ENCODE peak calls at places on chromosomes 2 and 18, in ten cellular contexts. S is esophagus squamous epithelium, E is PC-9, I is lower lobe of right lung, H is sigmoid colon, J is endothelial cell of umbilical vein, F is heart left ventricle, N is upper lobe of right lung, D is prostate gland, C is A549. P is an unnamed sample.

GRCh38 chr18:62324917-62325805 is at the start of gene TNFRSF11A:
- DNase-seq in I (peak), E (peak), N (peak), S (no peak), C (peak), D (peak), H (no peak), F (peak), J (peak), P (no peak)

GRCh38 chr2:60796573-60797509 is 40.8 kb downstream of the PAPOLG start:
- DNase-seq in F (no peak), S (no peak), H (no peak), I (no peak), C (no peak), J (peak), E (no peak), D (no peak), N (no peak), P (no peak)

GRCh38 chr2:149613712-149614111 is 26.1 kb upstream of the MMADHC start:
- DNase-seq in F (no peak), S (no peak), H (no peak), D (no peak), N (no peak), E (no peak), J (no peak), I (no peak), C (no peak), P (no peak)

GRCh38 chr2:237686659-237687136 is 59.3 kb downstream of the LRRFIP1 start:
- DNase-seq in J (peak), C (no peak), E (no peak), F (no peak), H (peak), I (peak), N (peak), S (no peak), D (no peak), P (no peak)

GRCh38 chr2:9333591-9334171 is 89.6 kb downstream of the ITGB1BP1 start:
- DNase-seq in F (no peak), I (no peak), D (peak), N (no peak), H (peak), C (peak), E (peak), S (no peak), J (peak), P (peak)

GRCh38 chr2:177174456-177174855 is 38.1 kb upstream of the HNRNPA3 start:
- DNase-seq in F (no peak), I (no peak), J (no peak), S (no peak), C (no peak), D (no peak), E (no peak), H (no peak), N (no peak), P (no peak)

GRCh38 chr18:27223570-27224340 is 38.6 kb upstream of the CHST9 start:
- DNase-seq in H (no peak), D (no peak), F (no peak), J (no peak), E (peak), I (no peak), N (no peak), S (no peak), C (no peak), P (no peak)

GRCh38 chr2:240431663-240432424 is 3.6 kb upstream of the GPC1 start:
- DNase-seq in F (no peak), I (peak), E (no peak), S (no peak), C (no peak), H (peak), D (no peak), J (no peak), N (peak), P (no peak)

GRCh38 chr2:20217041-20217970 is 7.6 kb downstream of the SDC1 start:
- DNase-seq in J (no peak), H (no peak), C (no peak), I (peak), S (no peak), D (peak), F (peak), N (peak), E (peak), P (no peak)

GRCh38 chr2:215950009-215950408 is 63.3 kb downstream of the MREG start:
- DNase-seq in N (no peak), D (no peak), S (no peak), F (no peak), C (peak), I (no peak), H (no peak), J (peak), E (peak), P (no peak)

GRCh38 chr2:106124787-106125549 is 69.1 kb downstream of the UXS1 start:
- DNase-seq in S (no peak), C (no peak), I (no peak), F (no peak), H (no peak), D (no peak), N (no peak), J (no peak), E (no peak), P (no peak)

GRCh38 chr2:119240311-119241204 is 16.9 kb downstream of the STEAP3 start:
- DNase-seq in S (no peak), I (peak), N (peak), E (peak), F (peak), D (peak), H (no peak), C (peak), J (no peak), P (no peak)

GRCh38 chr2:12261993-12262680 is 454.6 kb upstream of the TRIB2 start:
- DNase-seq in I (no peak), C (no peak), E (no peak), D (no peak), J (no peak), F (no peak), H (no peak), N (no peak), S (no peak), P (no peak)

GRCh38 chr2:173966274-173967098 is 1.3 kb upstream of the SP3 start:
- DNase-seq in F (no peak), C (peak), N (no peak), E (no peak), D (no peak), H (no peak), S (no peak), J (no peak), I (no peak), P (no peak)

GRCh38 chr18:5630057-5630765 is 86.4 kb upstream of the EPB41L3 start:
- DNase-seq in F (peak), I (peak), C (peak), H (peak), S (no peak), E (no peak), D (peak), N (peak), J (peak), P (peak)

GRCh38 chr18:25433590-25433989 is 81.6 kb upstream of the ZNF521 start:
- DNase-seq in S (no peak), C (no peak), F (no peak), E (no peak), N (no peak), H (no peak), I (no peak), J (no peak), D (no peak), P (no peak)

GRCh38 chr2:20584045-20584636 is 66.8 kb downstream of the HS1BP3 start:
- DNase-seq in D (no peak), S (no peak), J (no peak), I (no peak), F (peak), H (no peak), C (peak), E (peak), N (peak), P (no peak)

GRCh38 chr2:18701981-18702380 is 112.6 kb upstream of the NT5C1B start:
- DNase-seq in J (no peak), C (peak), H (no peak), S (no peak), N (no peak), D (no peak), F (no peak), E (no peak), I (no peak), P (no peak)

GRCh38 chr18:8703181-8703638 is 2.1 kb upstream of the MTCL1 start:
- DNase-seq in H (peak), J (no peak), C (no peak), E (no peak), F (no peak), D (no peak), N (no peak), S (no peak), I (no peak), P (no peak)

GRCh38 chr2:162537651-162538050 is 193.7 kb downstream of the GCA start:
- DNase-seq in I (no peak), F (no peak), S (no peak), C (no peak), D (no peak), E (no peak), J (no peak), H (no peak), N (no peak), P (no peak)

GRCh38 chr2:96816836-96817702 is 1.0 kb downstream of the CNNM3 start:
- DNase-seq in S (no peak), F (no peak), N (no peak), D (no peak), C (no peak), I (no peak), H (no peak), E (peak), J (peak), P (no peak)

GRCh38 chr2:121504316-121504715 is 26.4 kb upstream of the RNU4ATAC start:
- DNase-seq in E (no peak), S (no peak), N (no peak), C (no peak), F (no peak), D (no peak), J (no peak), H (no peak), I (no peak), P (no peak)

DNA sequence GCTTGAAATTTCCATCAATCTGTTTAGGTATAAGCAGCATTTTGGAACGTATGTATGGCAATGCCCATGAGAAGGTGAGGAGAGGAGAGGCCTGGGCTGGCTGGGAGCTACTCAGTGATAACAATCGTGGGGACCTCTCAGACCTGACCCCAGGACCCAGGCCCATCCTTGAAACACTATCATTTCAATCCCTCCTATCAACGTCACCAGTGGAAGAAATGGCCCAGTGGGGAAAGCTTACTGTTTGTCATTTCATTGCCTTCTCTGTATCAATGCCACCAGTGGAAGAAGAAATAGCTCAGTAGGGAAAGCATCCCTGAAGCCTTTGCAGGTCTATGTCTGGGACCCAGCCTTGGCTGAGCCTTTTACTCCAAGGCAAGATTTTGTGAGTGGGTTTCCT is 44.8 kb downstream of the ASB18 start:
- DNase-seq in C (no peak), J (no peak), F (no peak), D (no peak), I (no peak), E (no peak), H (no peak), S (no peak), N (no peak), P (peak)
- H3K4me3 ChIP-seq in C (no peak), J (no peak), F (no peak), D (no peak), I (no peak), E (no peak), H (no peak), S (no peak), N (no peak), P (no peak)

DNA sequence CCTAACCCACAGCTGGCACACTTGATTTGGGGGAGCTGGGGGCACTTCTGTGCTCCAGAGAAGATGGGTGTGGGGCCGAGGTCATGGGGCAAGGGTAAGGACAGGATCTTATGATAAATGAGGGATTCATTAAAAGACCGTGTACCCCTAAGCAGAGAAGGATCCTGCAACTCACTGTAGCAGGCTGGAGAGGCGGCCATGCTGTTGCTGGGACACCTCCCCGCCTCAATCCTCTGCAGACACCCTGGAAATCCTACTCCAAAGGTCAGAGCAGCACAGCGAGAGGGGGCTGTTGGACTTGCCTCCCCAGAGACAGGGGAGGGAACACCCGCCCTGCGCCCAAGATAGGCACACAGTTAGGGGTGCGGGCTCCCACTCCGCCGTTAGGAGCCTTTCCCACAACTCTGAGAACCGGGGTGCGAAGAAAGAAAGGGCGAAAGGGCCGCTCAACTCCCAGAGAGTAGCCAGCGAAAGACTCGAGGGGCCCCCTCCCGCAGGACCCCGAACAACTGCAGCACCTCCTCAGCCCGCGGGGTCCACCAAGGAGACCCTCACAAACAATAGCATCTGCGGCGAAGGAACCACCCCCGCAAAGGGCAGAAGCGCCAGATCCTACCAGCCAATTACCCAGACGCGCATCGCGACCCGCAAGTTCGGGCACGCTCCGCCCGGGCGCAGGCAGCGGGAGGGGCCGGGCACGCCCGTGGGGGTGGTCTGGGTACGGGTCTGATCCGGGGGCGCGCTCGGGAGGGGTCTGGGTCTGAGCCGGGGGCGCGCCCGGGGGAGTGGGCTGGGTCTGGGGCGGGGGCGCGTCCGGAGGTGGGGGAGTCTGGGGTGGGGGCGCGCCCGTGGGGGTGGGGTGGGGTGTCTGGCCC is 1.3 kb downstream of the PARD6G start:
- DNase-seq in J (no peak), N (no peak), D (peak), I (no peak), C (no peak), S (no peak), H (no peak), F (no peak), E (no peak), P (peak)
- H3K27ac ChIP-seq in J (no peak), N (no peak), D (peak), I (no peak), C (no peak), S (peak), H (peak), F (no peak), E (no peak), P (no peak)

GRCh38 chr2:98458667-98459380 is 14.2 kb downstream of the INPP4A start:
- DNase-seq in J (no peak), H (peak), N (no peak), C (no peak), I (no peak), F (no peak), S (no peak), E (no peak), D (no peak), P (no peak)

GRCh38 chr2:98461650-98462049 is 17.0 kb downstream of the INPP4A start:
- DNase-seq in E (no peak), J (no peak), S (no peak), H (peak), D (no peak), I (no peak), F (peak), C (no peak), N (no peak), P (no peak)

GRCh38 chr2:98463081-98463481 is 18.4 kb downstream of the INPP4A start:
- DNase-seq in H (peak), D (no peak), N (no peak), J (no peak), F (no peak), E (no peak), S (no peak), C (no peak), I (no peak), P (no peak)

GRCh38 chr2:98459776-98460175 is 15.1 kb downstream of the INPP4A start:
- DNase-seq in N (no peak), I (no peak), E (peak), D (no peak), S (no peak), H (peak), J (no peak), F (no peak), C (no peak), P (no peak)

DNA sequence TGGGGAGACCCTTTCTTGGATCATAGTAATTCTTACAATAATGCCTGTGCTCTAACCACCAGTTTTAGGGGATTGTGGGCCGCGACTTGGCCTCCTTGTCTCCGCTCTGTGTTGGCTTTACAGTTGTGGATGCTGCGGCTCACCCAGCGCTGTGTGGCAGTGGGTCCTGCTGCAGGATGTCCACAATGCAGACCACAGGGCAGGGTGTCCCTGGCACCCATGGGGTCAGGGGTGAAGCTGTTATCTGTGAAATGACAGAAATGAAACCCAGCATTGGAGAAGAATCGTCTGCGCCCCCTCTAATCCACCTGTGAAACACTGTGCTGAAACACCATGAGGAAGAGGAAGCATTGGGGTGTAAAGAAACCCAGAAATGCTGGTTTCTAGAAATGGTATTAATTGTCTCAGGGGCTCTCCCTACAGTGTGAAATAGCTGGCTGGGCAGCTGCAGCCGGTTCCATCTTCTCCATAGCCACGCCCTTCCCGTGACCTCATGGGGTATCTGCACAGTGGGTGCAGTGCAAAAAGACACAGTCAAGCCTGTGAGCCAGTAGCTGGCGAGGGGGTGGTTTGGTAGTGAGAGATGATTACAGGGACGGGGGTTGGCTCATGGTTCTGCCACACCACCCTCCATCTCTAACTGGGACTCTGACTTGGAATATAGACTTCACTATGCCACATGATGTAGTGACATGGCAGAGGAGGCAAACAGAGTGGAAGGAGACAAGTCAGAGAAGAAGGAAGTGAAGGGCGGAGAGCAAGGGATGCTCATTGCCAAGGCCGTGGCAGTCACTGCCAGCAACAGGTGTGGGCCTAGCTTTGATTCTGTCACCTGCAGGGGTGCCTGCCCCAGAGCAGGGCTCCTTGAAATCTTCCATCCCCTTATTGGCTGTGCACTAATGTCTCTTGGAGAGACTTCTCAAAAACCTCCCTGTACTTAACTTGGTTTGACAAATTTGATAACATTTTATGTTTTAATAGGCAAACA is 16.2 kb downstream of the INPP4A start:
- DNase-seq in S (no peak), D (no peak), H (peak), C (no peak), J (no peak), F (no peak), E (no peak), I (no peak), N (no peak), P (no peak)
- H3K4me3 ChIP-seq in S (no peak), D (no peak), H (no peak), C (no peak), J (no peak), F (no peak), E (no peak), I (no peak), N (no peak), P (no peak)

DNA sequence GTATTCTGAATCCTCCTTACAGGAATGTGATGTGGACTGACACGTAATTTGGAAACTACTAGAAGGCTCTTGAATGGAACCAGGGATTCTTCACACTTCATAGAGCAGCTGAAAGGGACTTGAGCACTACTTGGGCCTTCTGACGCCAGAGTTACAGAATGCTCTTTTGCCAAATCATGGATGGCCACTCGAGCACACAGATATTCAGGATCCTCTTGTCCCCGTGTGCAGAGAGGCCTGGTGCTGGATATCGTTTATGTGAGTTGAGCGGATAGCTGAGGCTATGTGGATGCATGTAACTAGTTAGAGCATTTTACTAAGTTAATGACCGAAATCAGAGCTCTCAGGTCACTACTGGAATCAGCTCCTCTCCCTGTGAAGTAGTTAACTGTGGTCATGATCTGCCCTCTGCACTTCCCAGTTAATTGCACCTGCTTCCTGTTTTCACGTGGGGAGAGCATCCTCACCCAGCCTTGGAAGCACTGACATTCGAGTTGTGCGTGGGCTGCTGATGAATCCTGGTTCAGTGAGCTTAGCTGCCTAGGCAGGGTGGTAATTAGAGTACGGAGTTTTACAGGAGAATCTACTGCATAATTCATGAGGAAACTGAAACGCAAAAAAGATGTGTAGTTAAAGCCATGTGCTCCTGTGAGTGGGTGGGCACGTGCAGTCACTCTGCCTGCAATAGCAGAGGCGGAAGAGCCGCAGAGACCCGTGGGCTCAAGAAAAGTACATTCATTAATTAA is 5.1 kb upstream of the TPO start:
- DNase-seq in F (no peak), N (no peak), I (no peak), S (no peak), H (no peak), D (no peak), J (no peak), E (no peak), C (no peak), P (no peak)
- H3K27ac ChIP-seq in F (no peak), N (no peak), I (no peak), S (no peak), H (no peak), D (no peak), J (no peak), E (no peak), C (no peak), P (no peak)

GRCh38 chr2:217904614-217904965 is 98.2 kb downstream of the TNS1 start:
- DNase-seq in E (no peak), J (no peak), S (no peak), I (no peak), D (no peak), N (no peak), F (no peak), C (no peak), H (no peak), P (no peak)

GRCh38 chr2:217905395-217905794 is 97.4 kb downstream of the TNS1 start:
- DNase-seq in S (no peak), E (no peak), I (peak), C (no peak), F (no peak), D (peak), H (peak), N (no peak), J (no peak), P (no peak)

GRCh38 chr2:217906787-217907186 is 96.0 kb downstream of the TNS1 start:
- DNase-seq in C (no peak), H (peak), I (peak), N (peak), J (no peak), F (no peak), E (no peak), D (no peak), S (no peak), P (no peak)

GRCh38 chr2:217907266-217907665 is 95.5 kb downstream of the TNS1 start:
- DNase-seq in I (no peak), D (no peak), H (no peak), F (no peak), C (no peak), N (peak), E (no peak), J (no peak), S (no peak), P (no peak)

DNA sequence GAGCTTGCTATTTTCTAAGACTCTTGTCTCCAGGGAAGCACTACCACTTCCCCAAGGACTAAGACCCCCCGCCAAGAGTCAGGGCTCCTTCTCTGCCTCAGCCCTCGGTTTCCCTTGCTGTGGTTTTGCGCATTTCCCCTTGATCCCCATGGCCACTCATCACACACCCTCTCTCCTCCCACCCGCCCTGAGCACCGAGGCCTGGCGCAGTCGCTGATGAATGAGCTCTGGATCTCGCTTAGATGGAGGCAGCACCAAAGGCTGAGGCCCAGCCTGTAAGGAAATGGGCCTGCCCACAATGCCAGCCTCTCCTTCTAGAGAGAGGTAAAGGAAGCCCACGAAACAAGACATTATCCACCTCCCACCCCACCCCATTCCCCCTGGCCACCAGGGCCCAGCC is 96.9 kb downstream of the TNS1 start:
- DNase-seq in I (no peak), S (no peak), E (no peak), N (no peak), D (no peak), J (no peak), C (no peak), F (no peak), H (no peak), P (no peak)
- H3K4me3 ChIP-seq in I (peak), S (no peak), E (no peak), N (no peak), D (no peak), J (no peak), C (no peak), F (no peak), H (no peak), P (no peak)